ENCODE peak calls at places on chromosomes 16 and 17, in nine cellular contexts. J is OCI-LY7, E is gastrocnemius medialis, R is MM.1S, P is progenitor cell of endocrine pancreas, K is uterus, S is cardiac fibroblast, O is stomach, X is fibroblast of lung. T is an unnamed sample.
A peak's percentile ranks its signal among the peaks of the same experiment; 100 is the strongest.

GRCh38 chr16:72787130-72787518 is 260.8 kb downstream of the ZFHX3 start:
- DNase-seq in J (no peak), E (no peak), R (no peak), P (no peak), K (no peak), S (no peak), O (no peak), X (no peak), T (no peak)

GRCh38 chr17:57782051-57782490 is 37.0 kb upstream of the CCDC182 start:
- DNase-seq in J (no peak), E (no peak), R (no peak), P (no peak), K (no peak), S (no peak), O (no peak), X (no peak), T (no peak)

GRCh38 chr17:50026046-50026675 is 29.7 kb upstream of the ITGA3 start:
- DNase-seq in J (no peak), E (no peak), R (no peak), P (no peak), K (no peak), S (no peak), O (no peak), X (no peak), T (no peak)

GRCh38 chr16:59195242-59195641 is 461.1 kb upstream of the GOT2 start:
- DNase-seq in J (no peak), E (no peak), R (no peak), P (no peak), K (no peak), S (no peak), O (no peak), X (no peak), T (no peak)

GRCh38 chr17:67830440-67830839 is 5.1 kb downstream of the BPTF start:
- DNase-seq in J (no peak), E (peak; percentile 21), R (no peak), P (no peak), K (no peak), S (peak; percentile 39), O (no peak), X (no peak), T (no peak)

GRCh38 chr16:19389246-19389645 is 28.4 kb upstream of the TMC5 start:
- DNase-seq in J (peak; percentile 60), E (no peak), R (peak; percentile 68), P (peak; percentile 32), K (no peak), S (peak; percentile 5), O (peak; percentile 83), X (no peak), T (peak; percentile 55)

GRCh38 chr17:75808905-75809621 is 24.5 kb downstream of the UNK start:
- DNase-seq in J (no peak), E (peak; percentile 68), R (no peak), P (no peak), K (peak; percentile 68), S (peak; percentile 83), O (peak; percentile 83), X (peak; percentile 42), T (peak; percentile 82)

GRCh38 chr17:73976147-73976546 is 227.3 kb upstream of the RPL38 start:
- DNase-seq in J (no peak), E (no peak), R (no peak), P (no peak), K (no peak), S (no peak), O (no peak), X (no peak), T (peak; percentile 7)

DNA sequence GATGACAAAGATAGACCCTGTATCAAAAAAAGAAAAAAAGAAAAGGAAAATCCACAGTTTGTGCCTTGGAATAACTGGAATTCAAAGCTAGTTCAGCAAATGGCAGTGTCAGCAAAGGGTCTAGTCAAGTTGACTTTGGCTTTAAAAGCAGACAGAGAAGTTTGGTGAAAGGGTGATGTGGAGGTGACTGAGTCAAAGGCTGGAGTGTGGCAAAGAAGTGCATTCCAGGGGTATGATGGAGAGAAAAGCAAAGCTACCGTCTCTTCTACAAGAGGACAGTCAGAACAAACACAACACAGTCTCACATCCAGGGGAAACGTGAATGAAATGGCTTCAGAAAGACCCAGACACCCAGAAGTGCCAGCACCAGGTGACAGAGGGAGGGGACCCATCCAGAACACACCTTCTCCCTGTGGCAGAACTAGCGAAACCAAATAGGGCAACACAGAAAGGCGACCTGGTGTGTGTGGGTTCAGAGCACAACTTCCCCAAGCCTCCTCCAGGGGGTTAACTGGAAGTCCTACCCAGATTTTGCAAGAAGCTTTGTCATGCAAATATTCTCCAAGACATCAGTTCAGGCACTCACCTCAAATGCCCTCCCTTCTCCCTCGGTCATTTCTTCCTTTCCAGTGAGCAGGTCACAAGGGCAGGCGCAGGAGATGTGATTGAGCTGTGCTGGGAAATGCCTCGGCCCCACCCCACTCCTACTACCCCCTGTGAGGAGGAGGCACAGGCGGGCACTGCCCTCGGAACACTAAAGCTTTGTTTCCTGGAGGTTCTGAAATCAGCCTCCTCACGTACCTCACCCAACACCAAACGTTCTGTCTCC is 481.9 kb downstream of the SOX9 start:
- DNase-seq in J (peak; percentile 19), E (no peak), R (peak; percentile 92), P (no peak), K (no peak), S (peak; percentile 68), O (peak; percentile 47), X (peak; percentile 46), T (no peak)
- TF ChIP-seq CTCF in J (no peak), E (no peak), R (peak; percentile 25), P (peak; percentile 39), K (no peak), S (peak; percentile 56), O (no peak), X (no peak), T (no peak)

GRCh38 chr17:70017941-70018340 is 57.1 kb upstream of the KCNJ16 start:
- DNase-seq in J (no peak), E (no peak), R (no peak), P (no peak), K (no peak), S (no peak), O (no peak), X (no peak), T (no peak)

GRCh38 chr17:70022175-70022574 is 52.9 kb upstream of the KCNJ16 start:
- DNase-seq in J (no peak), E (no peak), R (no peak), P (no peak), K (no peak), S (no peak), O (no peak), X (peak; percentile 9), T (no peak)

GRCh38 chr17:70024253-70024652 is 50.8 kb upstream of the KCNJ16 start:
- DNase-seq in J (no peak), E (no peak), R (no peak), P (no peak), K (no peak), S (no peak), O (no peak), X (peak; percentile 44), T (no peak)

GRCh38 chr17:70017112-70017511 is 57.9 kb upstream of the KCNJ16 start:
- DNase-seq in J (no peak), E (no peak), R (no peak), P (no peak), K (no peak), S (no peak), O (no peak), X (no peak), T (no peak)

DNA sequence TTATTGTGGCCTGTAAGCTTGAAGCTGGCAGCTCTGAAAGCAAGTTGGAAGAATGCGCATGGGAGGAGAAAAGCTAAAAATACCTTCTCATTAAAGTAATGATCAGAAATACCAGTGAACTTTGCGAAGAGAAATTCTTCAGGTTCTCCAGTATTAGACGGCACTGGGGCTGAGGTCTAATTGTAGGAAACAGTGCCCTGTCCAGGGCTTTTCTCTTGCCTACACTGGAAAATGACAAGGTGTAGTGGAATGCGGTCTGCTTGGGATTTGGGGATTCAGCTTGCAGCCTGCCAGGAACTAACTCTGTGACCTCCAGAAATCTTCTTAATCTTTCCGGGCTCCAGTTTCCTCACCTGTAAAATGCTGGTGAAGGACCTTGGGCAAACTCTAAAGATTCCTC is 53.3 kb upstream of the KCNJ16 start:
- DNase-seq in J (no peak), E (no peak), R (no peak), P (no peak), K (no peak), S (no peak), O (no peak), X (no peak), T (no peak)
- TF ChIP-seq CTCF in J (no peak), E (no peak), R (no peak), P (no peak), K (no peak), S (no peak), O (no peak), X (no peak), T (no peak)

GRCh38 chr17:82748756-82749155 is 3.1 kb upstream of the TBCD start:
- DNase-seq in J (no peak), E (no peak), R (no peak), P (no peak), K (no peak), S (no peak), O (no peak), X (no peak), T (no peak)

GRCh38 chr17:82745524-82745923 is 6.3 kb upstream of the TBCD start:
- DNase-seq in J (no peak), E (no peak), R (no peak), P (no peak), K (no peak), S (no peak), O (no peak), X (no peak), T (no peak)

GRCh38 chr17:82740906-82741759 is 5.7 kb downstream of the FN3K start:
- DNase-seq in J (peak; percentile 67), E (no peak), R (no peak), P (no peak), K (no peak), S (no peak), O (no peak), X (peak; percentile 31), T (no peak)

GRCh38 chr17:82737981-82738877 is 2.8 kb downstream of the FN3K start:
- DNase-seq in J (no peak), E (peak; percentile 51), R (no peak), P (no peak), K (no peak), S (peak; percentile 66), O (peak; percentile 64), X (no peak), T (no peak)

GRCh38 chr17:82743344-82744219 is 8.2 kb downstream of the FN3K start:
- DNase-seq in J (no peak), E (no peak), R (no peak), P (no peak), K (no peak), S (no peak), O (no peak), X (no peak), T (no peak)
- TF ChIP-seq CTCF in J (peak; percentile 26), E (no peak), R (peak; percentile 10), P (no peak), K (no peak), S (no peak), O (no peak), X (no peak), T (no peak)

GRCh38 chr16:50881953-50882352 is 140.1 kb downstream of the CYLD start:
- DNase-seq in J (no peak), E (no peak), R (no peak), P (no peak), K (no peak), S (no peak), O (no peak), X (no peak), T (no peak)

GRCh38 chr16:50880926-50881325 is 139.0 kb downstream of the CYLD start:
- DNase-seq in J (no peak), E (no peak), R (no peak), P (no peak), K (no peak), S (no peak), O (no peak), X (no peak), T (no peak)

GRCh38 chr16:50887500-50887899 is 145.6 kb downstream of the CYLD start:
- DNase-seq in J (no peak), E (no peak), R (no peak), P (no peak), K (no peak), S (no peak), O (no peak), X (no peak), T (no peak)

GRCh38 chr16:50881331-50881830 is 139.5 kb downstream of the CYLD start:
- DNase-seq in J (no peak), E (no peak), R (no peak), P (no peak), K (no peak), S (no peak), O (no peak), X (no peak), T (no peak)

DNA sequence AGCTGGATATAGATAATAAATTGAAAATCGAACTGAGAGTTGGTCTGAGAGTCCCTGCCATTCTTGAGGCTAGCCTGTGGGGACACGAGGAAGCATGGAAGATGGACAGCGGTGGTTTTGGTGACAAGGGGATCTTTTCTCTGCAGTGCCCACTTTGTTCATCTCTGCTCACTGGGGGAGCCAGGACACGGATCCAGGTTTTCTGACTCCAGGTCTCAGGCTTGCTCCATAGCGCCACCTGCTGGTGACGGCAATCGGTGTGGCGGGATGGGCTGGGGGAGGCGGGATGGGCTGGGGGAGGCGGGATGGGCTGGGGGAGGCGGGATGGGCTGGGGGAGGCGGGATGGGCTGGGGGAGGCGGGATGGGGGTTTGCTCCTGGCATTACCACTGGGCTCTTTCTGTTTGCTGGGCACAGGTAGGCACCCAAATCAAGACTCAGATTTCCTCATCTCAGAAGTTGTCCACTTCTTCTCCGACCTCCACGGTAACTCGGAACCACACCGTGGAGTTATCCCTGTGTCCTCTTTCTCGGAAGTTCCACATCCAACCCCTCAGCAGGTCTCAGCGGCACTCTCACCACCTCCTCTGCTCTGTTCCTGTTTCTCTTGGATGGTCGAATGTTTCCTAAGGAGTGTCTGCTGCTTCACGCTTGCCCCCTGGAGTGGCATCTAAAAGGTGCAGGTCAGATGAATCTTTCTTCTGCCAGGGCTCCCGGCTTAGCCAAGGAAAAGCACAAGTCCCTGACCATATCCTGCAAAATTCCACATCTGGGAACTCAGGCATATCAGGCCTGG is 142.4 kb downstream of the CYLD start:
- DNase-seq in J (peak; percentile 6), E (no peak), R (no peak), P (no peak), K (no peak), S (no peak), O (no peak), X (no peak), T (peak; percentile 66)
- TF ChIP-seq CTCF in J (peak; percentile 67), E (no peak), R (peak; percentile 15), P (peak; percentile 42), K (no peak), S (peak; percentile 19), O (no peak), X (no peak), T (peak; percentile 55)

T was measured in GM13976.